ENCODE peak calls at places on chromosomes 3 and 15, in nine cellular contexts. U is IMR-90, O is kidney, C is GM23248, Z is fibroblast of lung, D is endodermal cell, P is neural progenitor cell, J is astrocyte, G is mammary epithelial cell. L is an unnamed sample.

GRCh38 chr3:113153499-113154107 is 57.8 kb upstream of the BOC start:
- DNase-seq in U (no peak), Z (no peak), G (no peak), J (no peak), C (peak; percentile 16), O (no peak), P (no peak), D (no peak), L (peak; percentile 16)

GRCh38 chr15:63939531-63940130 is 105.9 kb upstream of the HERC1 start:
- DNase-seq in J (peak; percentile 72), C (peak; percentile 68), P (no peak), O (no peak), D (peak; percentile 60), Z (peak; percentile 81), G (no peak), U (peak; percentile 75), L (peak; percentile 35)

GRCh38 chr3:56952846-56953245 is 107.6 kb upstream of the SPATA12 start:
- DNase-seq in C (no peak), J (no peak), G (no peak), O (no peak), U (no peak), D (no peak), Z (no peak), P (no peak), L (no peak)

GRCh38 chr3:69425249-69425648 is 39.4 kb upstream of the FRMD4B start:
- DNase-seq in C (peak; percentile 52), P (peak; percentile 33), D (peak; percentile 71), O (no peak), U (peak; percentile 7), J (no peak), Z (peak; percentile 21), G (peak; percentile 37), L (peak; percentile 63)

GRCh38 chr3:46427929-46428833 is 21.1 kb downstream of the CCRL2 start:
- DNase-seq in P (no peak), D (no peak), G (no peak), Z (no peak), U (no peak), J (no peak), C (no peak), O (no peak), L (no peak)

GRCh38 chr15:99486371-99487336 is 79.1 kb upstream of the MEF2A start:
- DNase-seq in D (peak; percentile 69), J (peak; percentile 49), G (peak; percentile 23), C (peak; percentile 91), Z (peak; percentile 64), U (peak; percentile 60), P (peak; percentile 56), O (peak; percentile 95), L (peak; percentile 97)

GRCh38 chr3:72171461-72171860 is 386.5 kb upstream of the PROK2 start:
- DNase-seq in Z (peak; percentile 72), O (no peak), C (peak; percentile 76), G (no peak), U (no peak), D (no peak), J (peak; percentile 62), P (no peak), L (no peak)

GRCh38 chr3:186421946-186422345 is 59.9 kb upstream of the DGKG start:
- DNase-seq in C (no peak), J (no peak), G (peak; percentile 12), D (no peak), P (no peak), Z (no peak), U (no peak), O (no peak), L (no peak)

GRCh38 chr3:150376001-150376848 is 31.9 kb upstream of the TSC22D2 start:
- DNase-seq in P (no peak), G (no peak), D (no peak), C (peak; percentile 78), O (no peak), U (peak; percentile 50), Z (no peak), J (no peak), L (peak; percentile 95)

GRCh38 chr15:63374686-63375520 is 6.7 kb downstream of the CA12 start:
- DNase-seq in U (peak; percentile 80), O (no peak), P (no peak), C (peak; percentile 89), Z (peak; percentile 87), D (no peak), J (peak; percentile 82), G (peak; percentile 70), L (peak; percentile 76)

GRCh38 chr15:23561914-23562313 is 3.6 kb upstream of the MKRN3 start:
- DNase-seq in D (no peak), Z (no peak), P (no peak), O (no peak), G (no peak), U (no peak), J (no peak), C (no peak), L (no peak)

GRCh38 chr15:65525622-65526021 is 4.6 kb upstream of the HACD3 start:
- DNase-seq in G (peak; percentile 10), O (no peak), P (no peak), Z (peak; percentile 41), D (no peak), U (no peak), C (peak; percentile 36), J (peak; percentile 26), L (no peak)

GRCh38 chr3:29802057-29802456 is 521.2 kb downstream of the RBMS3 start:
- DNase-seq in C (no peak), D (no peak), Z (no peak), U (no peak), J (no peak), P (no peak), G (no peak), O (no peak), L (no peak)
- H3K9ac ChIP-seq in C (no peak overlapping the region), D (no peak overlapping the region), Z (no peak overlapping the region), U (no peak overlapping the region), J (no peak overlapping the region), P (no peak overlapping the region), G (no peak overlapping the region), O (no peak overlapping the region), L (no peak overlapping the region)

DNA sequence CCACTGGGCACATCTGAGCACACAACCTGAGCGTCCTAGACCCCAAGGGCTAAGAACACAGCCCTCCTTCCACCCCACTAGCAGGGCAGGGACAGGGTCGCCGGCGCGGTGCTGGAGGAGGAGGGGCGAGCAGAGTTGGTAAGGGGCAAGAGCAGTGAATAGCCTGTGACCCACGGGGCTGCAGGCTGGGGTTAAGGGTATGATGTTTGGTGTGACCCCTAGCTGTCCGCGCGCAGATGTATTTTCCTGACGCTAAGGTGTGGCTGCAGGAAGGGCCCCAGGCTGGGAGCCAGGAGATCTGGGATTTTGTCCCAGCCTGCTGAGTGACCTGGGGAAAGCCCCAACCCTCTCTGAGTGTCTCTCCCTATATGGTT is 1.3 kb upstream of the C15orf39 start:
- DNase-seq in G (no peak), J (no peak), P (no peak), O (no peak), D (no peak), Z (no peak), U (no peak), C (no peak), L (no peak)
- H3K9ac ChIP-seq in G (no peak overlapping the region), J (no peak overlapping the region), P (no peak overlapping the region), O (peak overlapping the region; percentile 38), D (no peak overlapping the region), Z (no peak overlapping the region), U (no peak overlapping the region), C (no peak overlapping the region), L (no peak overlapping the region)

DNA sequence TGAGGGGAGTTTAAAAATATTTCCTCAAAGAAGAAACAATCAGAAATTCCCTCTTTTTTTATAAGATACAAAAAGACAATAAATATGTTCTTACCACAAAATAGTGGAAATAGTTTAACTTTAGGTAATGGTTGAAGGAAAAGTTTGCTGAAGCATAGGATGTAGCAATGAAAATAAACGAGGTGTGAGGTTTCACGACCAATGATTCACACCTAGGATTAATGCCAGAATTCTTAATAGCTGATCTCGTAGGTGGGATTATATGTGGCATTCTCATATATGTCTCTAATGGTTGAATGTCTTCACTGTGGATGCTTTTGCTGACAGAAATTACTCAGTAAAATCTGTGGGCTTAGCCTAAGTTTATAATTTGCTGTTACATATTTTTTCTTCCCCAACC is 467.7 kb downstream of the FGF12 start:
- DNase-seq in G (no peak), O (no peak), J (peak; percentile 36), D (no peak), C (no peak), P (no peak), Z (peak; percentile 52), U (no peak), L (no peak)
- H3K9ac ChIP-seq in G (no peak overlapping the region), O (no peak overlapping the region), J (no peak overlapping the region), D (no peak overlapping the region), C (no peak overlapping the region), P (no peak overlapping the region), Z (no peak overlapping the region), U (no peak overlapping the region), L (no peak overlapping the region)

DNA sequence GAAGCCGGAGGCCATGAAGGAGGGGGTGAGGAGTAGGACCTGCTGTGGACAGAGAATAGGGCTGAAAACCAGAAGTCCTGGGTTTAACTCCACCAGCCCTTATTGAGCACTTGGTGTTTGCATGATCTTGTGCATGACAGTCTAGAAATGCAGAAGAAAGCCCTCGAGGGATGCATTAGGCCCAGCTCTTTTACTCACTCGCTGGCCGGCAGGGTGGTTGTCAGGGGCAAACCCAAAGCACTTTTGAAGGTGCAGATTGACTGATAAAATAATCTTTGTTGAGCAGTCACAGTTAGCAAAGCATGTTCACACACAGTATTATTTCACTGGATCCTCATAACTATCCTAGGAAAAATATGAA is 55.3 kb downstream of the CORO2B start:
- DNase-seq in U (no peak), G (no peak), P (no peak), J (no peak), Z (no peak), D (no peak), O (no peak), C (no peak), L (no peak)
- H3K9ac ChIP-seq in U (no peak overlapping the region), G (no peak overlapping the region), P (no peak overlapping the region), J (no peak overlapping the region), Z (no peak overlapping the region), D (no peak overlapping the region), O (no peak overlapping the region), C (no peak overlapping the region), L (no peak overlapping the region)

GRCh38 chr3:155367510-155367909 is 74.0 kb upstream of the STRIT1 start:
- DNase-seq in J (no peak), U (no peak), D (no peak), Z (no peak), C (no peak), O (no peak), P (no peak), G (no peak), L (peak; percentile 51)
- H3K9ac ChIP-seq in J (no peak overlapping the region), U (no peak overlapping the region), D (no peak overlapping the region), Z (no peak overlapping the region), C (no peak overlapping the region), O (no peak overlapping the region), P (no peak overlapping the region), G (no peak overlapping the region), L (no peak overlapping the region)

L was measured in adipocyte.